ENCODE peak calls at places on chromosomes 2 and 18, in seven cellular contexts. V, U, A, T, O, E and R are unnamed samples.

GRCh38 chr18:50734342-50734741 is 85.5 kb downstream of the MRO start:
- DNase-seq in V (no peak), U (no peak), A (no peak), T (no peak), O (no peak), E (peak; percentile 59), R (no peak)

GRCh38 chr2:146540271-146540932 is 1304.4 kb upstream of the ACVR2A start:
- DNase-seq in V (no peak), U (no peak), A (no peak), T (no peak), O (no peak), E (peak; percentile 89), R (no peak)

GRCh38 chr2:11750422-11750821 is 4.0 kb downstream of the LPIN1 start:
- DNase-seq in V (no peak), U (no peak), A (no peak), T (no peak), O (no peak), E (no peak), R (no peak)

GRCh38 chr18:3790702-3791101 is 340.7 kb downstream of the TGIF1 start:
- DNase-seq in V (no peak), U (peak; percentile 53), A (no peak), T (no peak), O (no peak), E (no peak), R (no peak)

GRCh38 chr2:140353541-140353940 is 1573.4 kb upstream of the NXPH2 start:
- DNase-seq in V (no peak), U (no peak), A (no peak), T (no peak), O (no peak), E (no peak), R (no peak)

GRCh38 chr18:57802166-57802868 is 798 bp downstream of the ATP8B1 start:
- DNase-seq in V (no peak), U (no peak), A (no peak), T (no peak), O (peak; percentile 37), E (peak; percentile 80), R (no peak)

GRCh38 chr2:65528241-65528574 is 95.8 kb upstream of the SPRED2 start:
- DNase-seq in V (no peak), U (no peak), A (no peak), T (no peak), O (no peak), E (no peak), R (no peak)

GRCh38 chr2:26582890-26583289 is 58.3 kb downstream of the CIB4 start:
- DNase-seq in V (no peak), U (no peak), A (no peak), T (no peak), O (peak; percentile 2), E (peak; percentile 32), R (no peak)

GRCh38 chr2:79453918-79454317 is 58.9 kb upstream of the CTNNA2 start:
- DNase-seq in V (no peak), U (no peak), A (no peak), T (no peak), O (no peak), E (no peak), R (no peak)